ENCODE peak calls at places on chromosome 15, in ten cellular contexts. P is left ventricle myocardium inferior; U is PC-9; Z is psoas muscle; Q is right atrium auricular region; L is CD8-positive, alpha-beta T cell; M is A549; C is endodermal cell; N is CD8-positive, alpha-beta memory T cell; A is sigmoid colon. G is an unnamed sample.

GRCh38 chr15:88166330-88166993 is 90.1 kb downstream of the NTRK3 start:
- DNase-seq in P (no peak), U (no peak), Z (no peak), Q (no peak), L (no peak), M (no peak), C (peak), N (no peak), A (no peak), G (no peak)

GRCh38 chr15:98684441-98684840 is 36.1 kb downstream of the IGF1R start:
- DNase-seq in P (no peak), U (no peak), Z (no peak), Q (no peak), L (no peak), M (no peak), C (no peak), N (no peak), A (no peak), G (no peak)

GRCh38 chr15:55742927-55743614 is at the start of gene PRTG:
- DNase-seq in P (peak), U (peak), Z (peak), Q (peak), L (no peak), M (peak), C (peak), N (no peak), A (peak), G (peak)

GRCh38 chr15:41621200-41622193 is 38.7 kb upstream of the MGA start:
- DNase-seq in P (peak), U (peak), Z (peak), Q (peak), L (peak), M (peak), C (peak), N (peak), A (peak), G (peak)

GRCh38 chr15:57797145-57797544 is 90.6 kb downstream of the POLR2M start:
- DNase-seq in P (no peak), U (no peak), Z (no peak), Q (no peak), L (no peak), M (no peak), C (no peak), N (no peak), A (no peak), G (no peak)

GRCh38 chr15:72919936-72920455 is 132.3 kb upstream of the NEO1 start:
- DNase-seq in P (no peak), U (no peak), Z (no peak), Q (no peak), L (no peak), M (no peak), C (no peak), N (no peak), A (no peak), G (no peak)

GRCh38 chr15:97479957-97480356 is 480.5 kb upstream of the ARRDC4 start:
- DNase-seq in P (no peak), U (no peak), Z (no peak), Q (no peak), L (no peak), M (no peak), C (no peak), N (no peak), A (no peak), G (no peak)

GRCh38 chr15:96268421-96269204 is 61.9 kb upstream of the NR2F2 start:
- DNase-seq in P (no peak), U (peak), Z (no peak), Q (no peak), L (no peak), M (peak), C (peak), N (no peak), A (no peak), G (no peak)

GRCh38 chr15:72135719-72136118 is 17.5 kb downstream of the SENP8 start:
- DNase-seq in P (no peak), U (no peak), Z (no peak), Q (no peak), L (no peak), M (no peak), C (no peak), N (no peak), A (no peak), G (no peak)

GRCh38 chr15:40003491-40003916 is 35.5 kb downstream of the SRP14 start:
- DNase-seq in P (no peak), U (no peak), Z (no peak), Q (no peak), L (no peak), M (no peak), C (no peak), N (no peak), A (no peak), G (no peak)

GRCh38 chr15:72958634-72959033 is 93.6 kb upstream of the NEO1 start:
- DNase-seq in P (no peak), U (no peak), Z (no peak), Q (no peak), L (no peak), M (no peak), C (no peak), N (no peak), A (no peak), G (no peak)

GRCh38 chr15:78437107-78437761 is 782 bp upstream of the IREB2 start:
- DNase-seq in P (no peak), U (no peak), Z (no peak), Q (no peak), L (no peak), M (no peak), C (peak), N (no peak), A (no peak), G (no peak)

GRCh38 chr15:33209575-33210519 is 15.3 kb upstream of the FMN1 start:
- DNase-seq in P (no peak), U (no peak), Z (no peak), Q (no peak), L (no peak), M (no peak), C (no peak), N (no peak), A (no peak), G (no peak)

GRCh38 chr15:32774022-32774421 is 56.2 kb downstream of the GREM1 start:
- DNase-seq in P (no peak), U (peak), Z (no peak), Q (no peak), L (no peak), M (peak), C (no peak), N (no peak), A (no peak), G (no peak)

GRCh38 chr15:85607842-85608241 is 186.9 kb downstream of the KLHL25 start:
- DNase-seq in P (no peak), U (peak), Z (no peak), Q (no peak), L (no peak), M (peak), C (no peak), N (no peak), A (no peak), G (no peak)

GRCh38 chr15:41417418-41417811 is 520 bp downstream of the RTF1 start:
- DNase-seq in P (peak), U (no peak), Z (peak), Q (no peak), L (no peak), M (peak), C (no peak), N (no peak), A (peak), G (no peak)

GRCh38 chr15:88613074-88613944 is 7.8 kb upstream of the AEN start:
- DNase-seq in P (no peak), U (no peak), Z (no peak), Q (no peak), L (no peak), M (no peak), C (peak), N (no peak), A (no peak), G (no peak)

GRCh38 chr15:80636675-80637074 is 58.4 kb upstream of the ABHD17C start:
- DNase-seq in P (no peak), U (no peak), Z (no peak), Q (no peak), L (no peak), M (peak), C (peak), N (no peak), A (no peak), G (no peak)

GRCh38 chr15:58537480-58537879 is 105.7 kb downstream of the LIPC start:
- DNase-seq in P (no peak), U (no peak), Z (no peak), Q (peak), L (no peak), M (no peak), C (peak), N (no peak), A (no peak), G (no peak)

GRCh38 chr15:65337436-65338070 is 33.1 kb downstream of the RNU5B-1 start:
- DNase-seq in P (no peak), U (no peak), Z (no peak), Q (no peak), L (no peak), M (no peak), C (peak), N (no peak), A (no peak), G (no peak)

GRCh38 chr15:25060996-25061620 is 106.3 kb downstream of the SNRPN start:
- DNase-seq in P (no peak), U (no peak), Z (no peak), Q (no peak), L (no peak), M (no peak), C (peak), N (no peak), A (no peak), G (no peak)

GRCh38 chr15:51079226-51079625 is 15.5 kb downstream of the TNFAIP8L3 start:
- DNase-seq in P (no peak), U (peak), Z (no peak), Q (no peak), L (no peak), M (no peak), C (no peak), N (no peak), A (no peak), G (no peak)

GRCh38 chr15:70742928-70743327 is 20.4 kb downstream of the UACA start:
- DNase-seq in P (no peak), U (no peak), Z (no peak), Q (no peak), L (no peak), M (peak), C (no peak), N (no peak), A (no peak), G (no peak)

GRCh38 chr15:73082719-73083275 is 30.5 kb downstream of the NEO1 start:
- DNase-seq in P (no peak), U (no peak), Z (no peak), Q (no peak), L (no peak), M (no peak), C (no peak), N (no peak), A (no peak), G (no peak)

GRCh38 chr15:71440479-71441071 is 325.3 kb downstream of the THSD4 start:
- DNase-seq in P (no peak), U (peak), Z (no peak), Q (no peak), L (no peak), M (peak), C (no peak), N (peak), A (no peak), G (no peak)

GRCh38 chr15:74365619-74366445 is 1.6 kb downstream of the CYP11A1 start:
- DNase-seq in P (peak), U (peak), Z (peak), Q (no peak), L (no peak), M (no peak), C (peak), N (peak), A (peak), G (no peak)

GRCh38 chr15:75356539-75356938 is 9.7 kb downstream of the NEIL1 start:
- DNase-seq in P (no peak), U (no peak), Z (no peak), Q (no peak), L (no peak), M (no peak), C (no peak), N (no peak), A (no peak), G (no peak)

GRCh38 chr15:48507416-48508065 is 138.0 kb downstream of the FBN1 start:
- DNase-seq in P (no peak), U (no peak), Z (no peak), Q (no peak), L (no peak), M (peak), C (peak), N (no peak), A (no peak), G (no peak)

GRCh38 chr15:79967331-79968182 is 3.4 kb downstream of the BCL2A1 start:
- DNase-seq in P (no peak), U (no peak), Z (no peak), Q (no peak), L (no peak), M (no peak), C (no peak), N (no peak), A (no peak), G (no peak)

GRCh38 chr15:56732881-56733130 is 503 bp downstream of the ZNF280D start:
- DNase-seq in P (no peak), U (no peak), Z (no peak), Q (peak), L (no peak), M (no peak), C (no peak), N (no peak), A (no peak), G (no peak)

GRCh38 chr15:81088496-81088895 is 45.6 kb upstream of the CFAP161 start:
- DNase-seq in P (no peak), U (no peak), Z (no peak), Q (no peak), L (no peak), M (no peak), C (no peak), N (no peak), A (no peak), G (no peak)

GRCh38 chr15:82138306-82138705 is 92.5 kb upstream of the MEX3B start:
- DNase-seq in P (no peak), U (no peak), Z (no peak), Q (no peak), L (no peak), M (no peak), C (no peak), N (no peak), A (no peak), G (no peak)

GRCh38 chr15:82134426-82134825 is 88.6 kb upstream of the MEX3B start:
- DNase-seq in P (no peak), U (no peak), Z (no peak), Q (no peak), L (no peak), M (no peak), C (no peak), N (no peak), A (no peak), G (no peak)

GRCh38 chr15:82137261-82137660 is 91.4 kb upstream of the MEX3B start:
- DNase-seq in P (no peak), U (no peak), Z (no peak), Q (no peak), L (no peak), M (no peak), C (no peak), N (no peak), A (no peak), G (no peak)

GRCh38 chr15:82133251-82133650 is 87.4 kb upstream of the MEX3B start:
- DNase-seq in P (no peak), U (no peak), Z (no peak), Q (no peak), L (no peak), M (no peak), C (no peak), N (no peak), A (no peak), G (no peak)

DNA sequence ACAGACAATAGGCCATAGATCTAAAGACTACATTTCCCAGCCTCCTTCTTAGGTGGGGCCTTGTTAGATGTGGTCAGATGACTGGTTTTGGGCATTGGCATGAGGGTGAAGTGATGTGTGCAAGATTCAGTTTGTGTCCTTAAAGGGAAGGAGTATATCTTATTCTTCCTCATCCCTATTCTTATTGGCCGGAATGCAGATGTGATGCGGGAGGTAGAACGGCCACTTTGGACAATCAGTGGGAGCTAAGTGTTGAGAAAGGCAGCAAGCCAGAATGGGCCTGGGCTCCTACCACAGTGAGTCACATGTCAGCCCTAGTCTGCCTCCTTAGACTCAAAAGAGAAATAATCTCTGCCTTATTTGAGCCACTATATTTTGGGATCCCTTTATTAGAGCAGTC is 89.8 kb upstream of the MEX3B start:
- DNase-seq in P (no peak), U (no peak), Z (no peak), Q (no peak), L (no peak), M (no peak), C (no peak), N (no peak), A (no peak), G (no peak)
- H3K27ac ChIP-seq in P (no peak), U (no peak), Z (no peak), Q (no peak), L (no peak), M (no peak), C (no peak), N (no peak), A (no peak), G (no peak)

DNA sequence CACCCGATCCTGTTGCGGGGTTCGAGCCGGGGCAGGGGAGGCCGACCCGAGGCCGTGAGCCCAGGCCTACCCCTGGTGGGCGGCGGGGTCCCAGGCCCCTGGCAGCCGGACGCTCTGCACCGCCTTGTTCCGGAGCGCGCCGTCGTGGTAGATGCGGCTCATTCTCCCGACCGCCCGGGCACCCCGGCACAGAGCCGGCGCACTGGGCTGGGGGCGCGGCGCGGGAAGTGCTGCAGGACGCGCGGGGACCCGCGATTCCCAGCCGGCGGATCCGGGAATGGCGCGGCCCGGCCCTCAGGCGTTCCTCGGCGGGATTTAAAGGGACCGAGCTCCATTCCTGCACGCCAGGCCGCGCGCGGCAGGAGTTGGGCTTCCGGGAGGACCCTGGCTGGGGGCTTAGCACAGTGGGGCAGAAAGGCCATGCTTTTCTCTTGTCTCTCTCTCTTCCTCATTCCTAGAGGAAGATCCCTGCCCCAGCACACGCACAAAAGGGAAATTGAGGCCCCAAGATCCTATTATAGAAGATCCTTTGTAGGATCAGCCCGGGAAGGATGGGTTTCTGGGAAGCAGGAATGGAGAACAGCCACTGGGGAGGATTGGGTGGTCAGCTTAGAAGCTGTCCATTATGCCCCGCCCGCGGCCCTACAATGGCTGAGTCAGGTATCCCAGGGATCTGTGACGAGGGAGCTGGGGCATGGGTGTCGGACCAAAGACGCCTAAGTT is at the start of gene ARPIN:
- DNase-seq in P (peak), U (no peak), Z (peak), Q (no peak), L (no peak), M (peak), C (peak), N (peak), A (peak), G (no peak)
- H3K27ac ChIP-seq in P (peak), U (peak), Z (peak), Q (peak), L (no peak), M (peak), C (no peak), N (no peak), A (peak), G (peak)

DNA sequence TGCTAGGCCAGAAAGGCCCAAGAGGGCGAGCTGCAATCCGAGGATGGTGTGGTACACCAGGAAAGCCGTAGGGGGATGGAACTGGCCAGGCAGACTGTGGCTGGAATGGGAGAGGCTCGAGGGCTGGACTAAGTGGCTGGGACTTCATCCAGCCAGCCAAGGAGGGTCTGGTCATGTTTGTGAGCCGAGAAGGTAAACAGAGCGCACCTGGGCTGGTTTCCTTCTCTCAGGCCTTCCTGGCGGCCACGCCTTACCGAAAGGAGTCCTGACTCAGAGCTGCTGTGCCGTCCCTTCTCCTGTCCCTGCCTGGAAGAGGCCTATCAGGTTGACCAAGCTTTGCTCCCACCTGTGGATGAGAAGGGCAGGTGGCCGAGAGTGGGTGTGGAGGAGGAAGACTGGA is 71.5 kb upstream of the GATM start:
- DNase-seq in P (no peak), U (peak), Z (no peak), Q (no peak), L (no peak), M (no peak), C (no peak), N (no peak), A (no peak), G (no peak)
- H3K27ac ChIP-seq in P (no peak), U (peak), Z (no peak), Q (no peak), L (no peak), M (peak), C (no peak), N (no peak), A (no peak), G (no peak)

DNA sequence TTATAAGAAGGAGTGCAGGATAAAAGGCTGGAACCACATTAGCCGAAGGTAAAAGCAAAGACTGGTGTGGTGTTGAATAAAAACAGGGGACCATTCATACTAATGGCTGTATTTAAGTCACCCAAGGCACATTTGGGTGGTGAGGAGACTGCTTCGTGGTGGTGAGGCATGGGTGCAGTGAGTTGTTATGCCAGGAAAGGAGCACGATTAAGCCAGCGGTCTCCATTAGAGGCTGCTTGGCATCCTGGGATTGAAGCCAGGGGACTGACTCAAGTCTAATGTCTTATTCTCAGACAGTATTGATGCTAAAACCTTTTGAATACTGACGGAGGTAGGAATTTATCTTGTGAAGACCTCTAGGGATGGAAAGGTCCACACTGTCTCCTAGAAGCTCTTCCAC is 21.9 kb downstream of the FEM1B start:
- DNase-seq in P (no peak), U (no peak), Z (no peak), Q (peak), L (no peak), M (no peak), C (no peak), N (no peak), A (no peak), G (no peak)
- H3K27ac ChIP-seq in P (peak), U (no peak), Z (no peak), Q (peak), L (peak), M (no peak), C (no peak), N (no peak), A (peak), G (peak)

GRCh38 chr15:62171882-62172281 is 6.8 kb upstream of the C2CD4B start:
- DNase-seq in P (no peak), U (no peak), Z (no peak), Q (no peak), L (no peak), M (no peak), C (no peak), N (no peak), A (no peak), G (no peak)
- H3K27ac ChIP-seq in P (peak), U (no peak), Z (peak), Q (peak), L (no peak), M (no peak), C (no peak), N (no peak), A (no peak), G (no peak)

GRCh38 chr15:67746022-67746421 is 79.3 kb upstream of the SKOR1 start:
- DNase-seq in P (no peak), U (no peak), Z (no peak), Q (no peak), L (no peak), M (no peak), C (no peak), N (no peak), A (no peak), G (no peak)

GRCh38 chr15:67750371-67750770 is 74.9 kb upstream of the SKOR1 start:
- DNase-seq in P (no peak), U (no peak), Z (no peak), Q (no peak), L (no peak), M (no peak), C (no peak), N (no peak), A (no peak), G (no peak)

GRCh38 chr15:67746450-67746849 is 78.9 kb upstream of the SKOR1 start:
- DNase-seq in P (no peak), U (peak), Z (no peak), Q (no peak), L (no peak), M (no peak), C (no peak), N (peak), A (no peak), G (no peak)

GRCh38 chr15:67745059-67745993 is 80.0 kb upstream of the SKOR1 start:
- DNase-seq in P (no peak), U (no peak), Z (no peak), Q (no peak), L (no peak), M (no peak), C (no peak), N (no peak), A (no peak), G (no peak)

GRCh38 chr15:67747949-67748348 is 77.4 kb upstream of the SKOR1 start:
- DNase-seq in P (no peak), U (no peak), Z (no peak), Q (no peak), L (no peak), M (no peak), C (no peak), N (no peak), A (no peak), G (no peak)
- H3K27ac ChIP-seq in P (no peak), U (no peak), Z (no peak), Q (no peak), L (no peak), M (no peak), C (no peak), N (no peak), A (no peak), G (no peak)

GRCh38 chr15:29822100-29822684 is at the start of gene TJP1:
- DNase-seq in P (peak), U (peak), Z (peak), Q (peak), L (no peak), M (peak), C (peak), N (no peak), A (peak), G (peak)
- H3K27ac ChIP-seq in P (peak), U (peak), Z (peak), Q (peak), L (no peak), M (peak), C (peak), N (peak), A (peak), G (peak)